ENCODE peak calls at places on chromosomes 11 and 22, in five cellular contexts. One of them, this sample, is unnamed.

GRCh38 chr11:98711011-98711410 is 309.7 kb upstream of the CNTN5 start:
- DNase-seq in NCI-H510A treated with DMSO at 0.1 percent for 48 hours: no peak
- DNase-seq in stomach: no peak
- DNase-seq in activated naive CD4-positive, alpha-beta T cell: no peak
- DNase-seq in T-cell: no peak
- DNase-seq in this sample: no peak

GRCh38 chr11:74689666-74690065 is 41.6 kb downstream of the CHRDL2 start:
- DNase-seq in stomach: no peak
- DNase-seq in NCI-H510A treated with DMSO at 0.1 percent for 48 hours: no peak
- DNase-seq in activated naive CD4-positive, alpha-beta T cell: no peak
- DNase-seq in T-cell: no peak
- DNase-seq in this sample: no peak

GRCh38 chr11:134477486-134477885 is 65.4 kb upstream of the B3GAT1 start:
- DNase-seq in activated naive CD4-positive, alpha-beta T cell: no peak
- DNase-seq in stomach: no peak
- DNase-seq in NCI-H510A treated with DMSO at 0.1 percent for 48 hours: no peak
- DNase-seq in T-cell: no peak
- DNase-seq in this sample: no peak

GRCh38 chr11:91796999-91797398 is 427.6 kb upstream of the FAT3 start:
- DNase-seq in NCI-H510A treated with DMSO at 0.1 percent for 48 hours: no peak
- DNase-seq in T-cell: no peak
- DNase-seq in stomach: no peak
- DNase-seq in activated naive CD4-positive, alpha-beta T cell: no peak
- DNase-seq in this sample: no peak

GRCh38 chr11:126172596-126173038 is 38.8 kb downstream of the RPUSD4 start:
- DNase-seq in stomach: no peak
- DNase-seq in T-cell: no peak
- DNase-seq in activated naive CD4-positive, alpha-beta T cell: no peak
- DNase-seq in NCI-H510A treated with DMSO at 0.1 percent for 48 hours: peak
- DNase-seq in this sample: no peak

GRCh38 chr11:44096360-44097188 is 1.1 kb downstream of the EXT2 start:
- DNase-seq in activated naive CD4-positive, alpha-beta T cell: no peak
- DNase-seq in stomach: no peak
- DNase-seq in T-cell: no peak
- DNase-seq in NCI-H510A treated with DMSO at 0.1 percent for 48 hours: no peak
- DNase-seq in this sample: no peak

GRCh38 chr11:46380340-46381045 is 976 bp upstream of the MDK start:
- DNase-seq in stomach: peak
- DNase-seq in T-cell: peak
- DNase-seq in NCI-H510A treated with DMSO at 0.1 percent for 48 hours: no peak
- DNase-seq in activated naive CD4-positive, alpha-beta T cell: no peak
- DNase-seq in this sample: peak

GRCh38 chr11:43504316-43504950 is 145.7 kb downstream of the TTC17 start:
- DNase-seq in NCI-H510A treated with DMSO at 0.1 percent for 48 hours: no peak
- DNase-seq in activated naive CD4-positive, alpha-beta T cell: no peak
- DNase-seq in T-cell: no peak
- DNase-seq in stomach: no peak
- DNase-seq in this sample: no peak

GRCh38 chr22:35601743-35602633 is 15.1 kb downstream of the MB start:
- DNase-seq in T-cell: no peak
- DNase-seq in stomach: no peak
- DNase-seq in activated naive CD4-positive, alpha-beta T cell: no peak
- DNase-seq in NCI-H510A treated with DMSO at 0.1 percent for 48 hours: no peak
- DNase-seq in this sample: no peak

GRCh38 chr11:70016666-70017347 is 61.3 kb upstream of the ANO1 start:
- DNase-seq in NCI-H510A treated with DMSO at 0.1 percent for 48 hours: no peak
- DNase-seq in stomach: no peak
- DNase-seq in T-cell: no peak
- DNase-seq in activated naive CD4-positive, alpha-beta T cell: no peak
- DNase-seq in this sample: no peak

GRCh38 chr11:86606849-86607481 is 65.5 kb downstream of the ME3 start:
- DNase-seq in T-cell: no peak
- DNase-seq in NCI-H510A treated with DMSO at 0.1 percent for 48 hours: no peak
- DNase-seq in stomach: no peak
- DNase-seq in activated naive CD4-positive, alpha-beta T cell: no peak
- DNase-seq in this sample: no peak

GRCh38 chr22:42803454-42803853 is 53.6 kb downstream of the ARFGAP3 start:
- DNase-seq in stomach: peak
- DNase-seq in activated naive CD4-positive, alpha-beta T cell: no peak
- DNase-seq in T-cell: no peak
- DNase-seq in NCI-H510A treated with DMSO at 0.1 percent for 48 hours: no peak
- DNase-seq in this sample: no peak

GRCh38 chr11:2099523-2100316 is 39.5 kb downstream of the IGF2 start:
- DNase-seq in activated naive CD4-positive, alpha-beta T cell: no peak
- DNase-seq in NCI-H510A treated with DMSO at 0.1 percent for 48 hours: no peak
- DNase-seq in stomach: peak
- DNase-seq in T-cell: no peak
- DNase-seq in this sample: no peak

GRCh38 chr22:32144875-32145274 is 14.2 kb downstream of the C22orf42 start:
- DNase-seq in T-cell: no peak
- DNase-seq in NCI-H510A treated with DMSO at 0.1 percent for 48 hours: no peak
- DNase-seq in stomach: no peak
- DNase-seq in activated naive CD4-positive, alpha-beta T cell: no peak
- DNase-seq in this sample: no peak

GRCh38 chr11:116689413-116690127 is 83.2 kb downstream of the BUD13 start:
- DNase-seq in NCI-H510A treated with DMSO at 0.1 percent for 48 hours: no peak
- DNase-seq in stomach: no peak
- DNase-seq in activated naive CD4-positive, alpha-beta T cell: no peak
- DNase-seq in T-cell: no peak
- DNase-seq in this sample: no peak

GRCh38 chr22:49448546-49448945 is 379.1 kb downstream of the BRD1 start:
- DNase-seq in stomach: no peak
- DNase-seq in T-cell: no peak
- DNase-seq in NCI-H510A treated with DMSO at 0.1 percent for 48 hours: no peak
- DNase-seq in activated naive CD4-positive, alpha-beta T cell: no peak
- DNase-seq in this sample: no peak

GRCh38 chr11:117822031-117822521 is 2.5 kb downstream of the FXYD2 start:
- DNase-seq in activated naive CD4-positive, alpha-beta T cell: no peak
- DNase-seq in T-cell: peak
- DNase-seq in NCI-H510A treated with DMSO at 0.1 percent for 48 hours: peak
- DNase-seq in stomach: peak
- DNase-seq in this sample: no peak

GRCh38 chr22:47245286-47245685 is 482.8 kb downstream of the TBC1D22A start:
- DNase-seq in NCI-H510A treated with DMSO at 0.1 percent for 48 hours: no peak
- DNase-seq in T-cell: no peak
- DNase-seq in stomach: no peak
- DNase-seq in activated naive CD4-positive, alpha-beta T cell: no peak
- DNase-seq in this sample: no peak

GRCh38 chr11:104333977-104334376 is 170.0 kb upstream of the PDGFD start:
- DNase-seq in stomach: no peak
- DNase-seq in T-cell: no peak
- DNase-seq in NCI-H510A treated with DMSO at 0.1 percent for 48 hours: no peak
- DNase-seq in activated naive CD4-positive, alpha-beta T cell: no peak
- DNase-seq in this sample: no peak

GRCh38 chr11:124841765-124842700 is 23.2 kb upstream of the ROBO3 start:
- DNase-seq in activated naive CD4-positive, alpha-beta T cell: no peak
- DNase-seq in T-cell: no peak
- DNase-seq in NCI-H510A treated with DMSO at 0.1 percent for 48 hours: no peak
- DNase-seq in stomach: no peak
- DNase-seq in this sample: no peak

GRCh38 chr11:8768625-8769333 is 86.2 kb downstream of the RPL27A start:
- DNase-seq in stomach: peak
- DNase-seq in T-cell: no peak
- DNase-seq in activated naive CD4-positive, alpha-beta T cell: no peak
- DNase-seq in NCI-H510A treated with DMSO at 0.1 percent for 48 hours: no peak
- DNase-seq in this sample: no peak

GRCh38 chr11:96309001-96309642 is 33.9 kb downstream of the MAML2 start:
- DNase-seq in T-cell: no peak
- DNase-seq in activated naive CD4-positive, alpha-beta T cell: no peak
- DNase-seq in NCI-H510A treated with DMSO at 0.1 percent for 48 hours: no peak
- DNase-seq in stomach: no peak
- DNase-seq in this sample: no peak

GRCh38 chr11:27701262-27702105 is 1.2 kb upstream of the BDNF start:
- DNase-seq in stomach: no peak
- DNase-seq in NCI-H510A treated with DMSO at 0.1 percent for 48 hours: no peak
- DNase-seq in T-cell: no peak
- DNase-seq in activated naive CD4-positive, alpha-beta T cell: no peak
- DNase-seq in this sample: peak

GRCh38 chr11:78762105-78762504 is 187.4 kb upstream of the NARS2 start:
- DNase-seq in NCI-H510A treated with DMSO at 0.1 percent for 48 hours: no peak
- DNase-seq in T-cell: no peak
- DNase-seq in activated naive CD4-positive, alpha-beta T cell: no peak
- DNase-seq in stomach: no peak
- DNase-seq in this sample: no peak

GRCh38 chr22:36332623-36333331 is 55.0 kb downstream of the MYH9 start:
- DNase-seq in stomach: peak
- DNase-seq in NCI-H510A treated with DMSO at 0.1 percent for 48 hours: peak
- DNase-seq in activated naive CD4-positive, alpha-beta T cell: no peak
- DNase-seq in T-cell: peak
- DNase-seq in this sample: no peak

GRCh38 chr11:69205929-69206612 is 50.3 kb downstream of the SMIM38 start:
- DNase-seq in T-cell: no peak
- DNase-seq in NCI-H510A treated with DMSO at 0.1 percent for 48 hours: no peak
- DNase-seq in activated naive CD4-positive, alpha-beta T cell: no peak
- DNase-seq in stomach: no peak
- DNase-seq in this sample: no peak

GRCh38 chr11:21398195-21398594 is 728.8 kb downstream of the NELL1 start:
- DNase-seq in T-cell: no peak
- DNase-seq in activated naive CD4-positive, alpha-beta T cell: no peak
- DNase-seq in stomach: no peak
- DNase-seq in NCI-H510A treated with DMSO at 0.1 percent for 48 hours: no peak
- DNase-seq in this sample: no peak

This sample was measured in NCI-H1930.